ENCODE peak calls at places on chromosomes 13 and 19, in nine cellular contexts. One of them, this sample, is unnamed.

GRCh38 chr19:58570770-58571574 is 2.2 kb downstream of the MZF1 start:
- DNase-seq in AG10803: no peak
- DNase-seq in foreskin fibroblast: no peak
- DNase-seq in body of pancreas: peak
- DNase-seq in K562: no peak
- DNase-seq in WERI-Rb-1: peak
- DNase-seq in cardiac muscle cell: no peak
- DNase-seq in choroid plexus epithelial cell: no peak
- DNase-seq in mucosa of descending colon: peak
- DNase-seq in this sample: no peak

GRCh38 chr19:13796301-13797057 is 1.2 kb downstream of the ZSWIM4 start:
- DNase-seq in choroid plexus epithelial cell: peak
- DNase-seq in mucosa of descending colon: peak
- DNase-seq in AG10803: peak
- DNase-seq in foreskin fibroblast: peak
- DNase-seq in cardiac muscle cell: peak
- DNase-seq in WERI-Rb-1: peak
- DNase-seq in body of pancreas: peak
- DNase-seq in K562: no peak
- DNase-seq in this sample: peak

GRCh38 chr19:12784871-12785430 is 6.3 kb upstream of the JUNB start:
- DNase-seq in WERI-Rb-1: no peak
- DNase-seq in mucosa of descending colon: no peak
- DNase-seq in choroid plexus epithelial cell: peak
- DNase-seq in AG10803: peak
- DNase-seq in cardiac muscle cell: peak
- DNase-seq in body of pancreas: no peak
- DNase-seq in K562: no peak
- DNase-seq in foreskin fibroblast: no peak
- DNase-seq in this sample: no peak

GRCh38 chr19:41219924-41220567 is 1.0 kb downstream of the AXL start:
- DNase-seq in body of pancreas: peak
- DNase-seq in choroid plexus epithelial cell: peak
- DNase-seq in cardiac muscle cell: peak
- DNase-seq in AG10803: peak
- DNase-seq in K562: peak
- DNase-seq in foreskin fibroblast: peak
- DNase-seq in WERI-Rb-1: no peak
- DNase-seq in mucosa of descending colon: no peak
- DNase-seq in this sample: no peak

GRCh38 chr19:38015771-38016170 is 108.8 kb downstream of the SIPA1L3 start:
- DNase-seq in choroid plexus epithelial cell: no peak
- DNase-seq in body of pancreas: no peak
- DNase-seq in K562: no peak
- DNase-seq in cardiac muscle cell: no peak
- DNase-seq in AG10803: no peak
- DNase-seq in WERI-Rb-1: no peak
- DNase-seq in mucosa of descending colon: no peak
- DNase-seq in foreskin fibroblast: no peak
- DNase-seq in this sample: no peak

GRCh38 chr19:45475537-45476348 is 7.9 kb downstream of the FOSB start:
- DNase-seq in cardiac muscle cell: no peak
- DNase-seq in foreskin fibroblast: no peak
- DNase-seq in body of pancreas: no peak
- DNase-seq in K562: no peak
- DNase-seq in choroid plexus epithelial cell: no peak
- DNase-seq in mucosa of descending colon: no peak
- DNase-seq in AG10803: peak
- DNase-seq in WERI-Rb-1: no peak
- DNase-seq in this sample: no peak

GRCh38 chr13:76808927-76809326 is 77.3 kb downstream of the KCTD12 start:
- DNase-seq in body of pancreas: no peak
- DNase-seq in AG10803: no peak
- DNase-seq in WERI-Rb-1: no peak
- DNase-seq in choroid plexus epithelial cell: no peak
- DNase-seq in cardiac muscle cell: peak
- DNase-seq in K562: no peak
- DNase-seq in mucosa of descending colon: no peak
- DNase-seq in foreskin fibroblast: no peak
- DNase-seq in this sample: no peak

GRCh38 chr19:49793561-49793840 is 19.6 kb downstream of the FUZ start:
- DNase-seq in K562: no peak
- DNase-seq in AG10803: peak
- DNase-seq in choroid plexus epithelial cell: no peak
- DNase-seq in cardiac muscle cell: no peak
- DNase-seq in foreskin fibroblast: peak
- DNase-seq in mucosa of descending colon: no peak
- DNase-seq in body of pancreas: no peak
- DNase-seq in WERI-Rb-1: no peak
- DNase-seq in this sample: no peak

GRCh38 chr19:17602872-17603552 is 47.6 kb downstream of the COLGALT1 start:
- DNase-seq in cardiac muscle cell: no peak
- DNase-seq in mucosa of descending colon: no peak
- DNase-seq in body of pancreas: no peak
- DNase-seq in WERI-Rb-1: no peak
- DNase-seq in AG10803: no peak
- DNase-seq in foreskin fibroblast: no peak
- DNase-seq in K562: no peak
- DNase-seq in choroid plexus epithelial cell: no peak
- DNase-seq in this sample: no peak

GRCh38 chr19:17604372-17605025 is 49.0 kb downstream of the COLGALT1 start:
- DNase-seq in body of pancreas: no peak
- DNase-seq in mucosa of descending colon: no peak
- DNase-seq in cardiac muscle cell: no peak
- DNase-seq in AG10803: no peak
- DNase-seq in choroid plexus epithelial cell: no peak
- DNase-seq in K562: no peak
- DNase-seq in foreskin fibroblast: no peak
- DNase-seq in WERI-Rb-1: no peak
- DNase-seq in this sample: no peak

GRCh38 chr19:17602217-17602616 is 46.8 kb downstream of the COLGALT1 start:
- DNase-seq in choroid plexus epithelial cell: no peak
- DNase-seq in body of pancreas: no peak
- DNase-seq in mucosa of descending colon: no peak
- DNase-seq in WERI-Rb-1: no peak
- DNase-seq in cardiac muscle cell: no peak
- DNase-seq in K562: no peak
- DNase-seq in foreskin fibroblast: no peak
- DNase-seq in AG10803: no peak
- DNase-seq in this sample: no peak

GRCh38 chr19:17598953-17599352 is 43.5 kb downstream of the COLGALT1 start:
- DNase-seq in foreskin fibroblast: no peak
- DNase-seq in mucosa of descending colon: no peak
- DNase-seq in choroid plexus epithelial cell: no peak
- DNase-seq in cardiac muscle cell: no peak
- DNase-seq in K562: no peak
- DNase-seq in WERI-Rb-1: no peak
- DNase-seq in AG10803: no peak
- DNase-seq in body of pancreas: no peak
- DNase-seq in this sample: no peak

GRCh38 chr19:17601683-17602082 is 46.2 kb downstream of the COLGALT1 start:
- DNase-seq in body of pancreas: no peak
- DNase-seq in choroid plexus epithelial cell: no peak
- DNase-seq in WERI-Rb-1: no peak
- DNase-seq in foreskin fibroblast: no peak
- DNase-seq in cardiac muscle cell: no peak
- DNase-seq in mucosa of descending colon: no peak
- DNase-seq in K562: no peak
- DNase-seq in AG10803: no peak
- DNase-seq in this sample: no peak
- H3K4me3 ChIP-seq in body of pancreas: no peak
- H3K4me3 ChIP-seq in choroid plexus epithelial cell: no peak
- H3K4me3 ChIP-seq in WERI-Rb-1: no peak
- H3K4me3 ChIP-seq in foreskin fibroblast: no peak
- H3K4me3 ChIP-seq in cardiac muscle cell: no peak
- H3K4me3 ChIP-seq in mucosa of descending colon: no peak
- H3K4me3 ChIP-seq in K562: no peak
- H3K4me3 ChIP-seq in AG10803: no peak
- H3K4me3 ChIP-seq in this sample: no peak

GRCh38 chr13:74575729-74576125 is 441.5 kb upstream of the KLF12 start:
- DNase-seq in foreskin fibroblast: peak
- DNase-seq in mucosa of descending colon: peak
- DNase-seq in AG10803: peak
- DNase-seq in K562: peak
- DNase-seq in body of pancreas: peak
- DNase-seq in cardiac muscle cell: peak
- DNase-seq in WERI-Rb-1: peak
- DNase-seq in choroid plexus epithelial cell: peak
- DNase-seq in this sample: no peak

GRCh38 chr13:74574964-74575728 is 440.9 kb upstream of the KLF12 start:
- DNase-seq in K562: no peak
- DNase-seq in WERI-Rb-1: peak
- DNase-seq in choroid plexus epithelial cell: no peak
- DNase-seq in foreskin fibroblast: no peak
- DNase-seq in AG10803: no peak
- DNase-seq in cardiac muscle cell: peak
- DNase-seq in body of pancreas: no peak
- DNase-seq in mucosa of descending colon: no peak
- DNase-seq in this sample: no peak

GRCh38 chr13:74571811-74572210 is 437.6 kb upstream of the KLF12 start:
- DNase-seq in K562: no peak
- DNase-seq in cardiac muscle cell: no peak
- DNase-seq in mucosa of descending colon: no peak
- DNase-seq in foreskin fibroblast: no peak
- DNase-seq in choroid plexus epithelial cell: no peak
- DNase-seq in AG10803: no peak
- DNase-seq in WERI-Rb-1: no peak
- DNase-seq in body of pancreas: no peak
- DNase-seq in this sample: no peak

GRCh38 chr13:74573654-74574053 is 439.4 kb upstream of the KLF12 start:
- DNase-seq in body of pancreas: no peak
- DNase-seq in K562: peak
- DNase-seq in AG10803: no peak
- DNase-seq in foreskin fibroblast: no peak
- DNase-seq in choroid plexus epithelial cell: no peak
- DNase-seq in cardiac muscle cell: peak
- DNase-seq in mucosa of descending colon: no peak
- DNase-seq in WERI-Rb-1: peak
- DNase-seq in this sample: no peak

GRCh38 chr13:74576504-74576903 is 442.3 kb upstream of the KLF12 start:
- DNase-seq in WERI-Rb-1: no peak
- DNase-seq in foreskin fibroblast: no peak
- DNase-seq in AG10803: no peak
- DNase-seq in mucosa of descending colon: no peak
- DNase-seq in cardiac muscle cell: no peak
- DNase-seq in choroid plexus epithelial cell: no peak
- DNase-seq in K562: no peak
- DNase-seq in body of pancreas: no peak
- DNase-seq in this sample: no peak
- TF ChIP-seq CTCF in WERI-Rb-1: no peak
- TF ChIP-seq CTCF in foreskin fibroblast: no peak
- TF ChIP-seq CTCF in AG10803: no peak
- TF ChIP-seq CTCF in mucosa of descending colon: no peak
- TF ChIP-seq CTCF in cardiac muscle cell: no peak
- TF ChIP-seq CTCF in choroid plexus epithelial cell: no peak
- TF ChIP-seq CTCF in K562: no peak
- TF ChIP-seq CTCF in body of pancreas: no peak
- TF ChIP-seq CTCF in this sample: no peak

GRCh38 chr19:863305-863620 is 3.8 kb downstream of the CFD start:
- DNase-seq in body of pancreas: no peak
- DNase-seq in cardiac muscle cell: no peak
- DNase-seq in WERI-Rb-1: no peak
- DNase-seq in mucosa of descending colon: no peak
- DNase-seq in choroid plexus epithelial cell: no peak
- DNase-seq in foreskin fibroblast: no peak
- DNase-seq in K562: no peak
- DNase-seq in AG10803: no peak
- DNase-seq in this sample: no peak

GRCh38 chr19:862529-863304 is 3.3 kb downstream of the CFD start:
- DNase-seq in cardiac muscle cell: peak
- DNase-seq in WERI-Rb-1: peak
- DNase-seq in AG10803: no peak
- DNase-seq in body of pancreas: peak
- DNase-seq in choroid plexus epithelial cell: peak
- DNase-seq in K562: peak
- DNase-seq in mucosa of descending colon: peak
- DNase-seq in foreskin fibroblast: peak
- DNase-seq in this sample: no peak

GRCh38 chr19:860481-861098 is 1.1 kb downstream of the CFD start:
- DNase-seq in body of pancreas: peak
- DNase-seq in mucosa of descending colon: peak
- DNase-seq in WERI-Rb-1: peak
- DNase-seq in K562: peak
- DNase-seq in foreskin fibroblast: peak
- DNase-seq in AG10803: peak
- DNase-seq in choroid plexus epithelial cell: peak
- DNase-seq in cardiac muscle cell: peak
- DNase-seq in this sample: no peak

GRCh38 chr19:861099-861755 is 1.8 kb downstream of the CFD start:
- DNase-seq in mucosa of descending colon: no peak
- DNase-seq in WERI-Rb-1: no peak
- DNase-seq in AG10803: no peak
- DNase-seq in choroid plexus epithelial cell: no peak
- DNase-seq in foreskin fibroblast: no peak
- DNase-seq in cardiac muscle cell: no peak
- DNase-seq in K562: no peak
- DNase-seq in body of pancreas: no peak
- DNase-seq in this sample: no peak

GRCh38 chr19:861756-862528 is 2.5 kb downstream of the CFD start:
- DNase-seq in mucosa of descending colon: peak
- DNase-seq in WERI-Rb-1: peak
- DNase-seq in K562: peak
- DNase-seq in AG10803: no peak
- DNase-seq in body of pancreas: peak
- DNase-seq in foreskin fibroblast: no peak
- DNase-seq in choroid plexus epithelial cell: peak
- DNase-seq in cardiac muscle cell: no peak
- DNase-seq in this sample: no peak
- H3K4me3 ChIP-seq in mucosa of descending colon: no peak
- H3K4me3 ChIP-seq in WERI-Rb-1: no peak
- H3K4me3 ChIP-seq in K562: peak
- H3K4me3 ChIP-seq in AG10803: no peak
- H3K4me3 ChIP-seq in body of pancreas: no peak
- H3K4me3 ChIP-seq in foreskin fibroblast: no peak
- H3K4me3 ChIP-seq in choroid plexus epithelial cell: no peak
- H3K4me3 ChIP-seq in cardiac muscle cell: no peak
- H3K4me3 ChIP-seq in this sample: no peak

GRCh38 chr13:27662738-27663470 is 41.2 kb downstream of the POLR1D start:
- DNase-seq in mucosa of descending colon: no peak
- DNase-seq in K562: no peak
- DNase-seq in WERI-Rb-1: no peak
- DNase-seq in foreskin fibroblast: no peak
- DNase-seq in AG10803: no peak
- DNase-seq in choroid plexus epithelial cell: no peak
- DNase-seq in cardiac muscle cell: no peak
- DNase-seq in body of pancreas: no peak
- DNase-seq in this sample: no peak

GRCh38 chr13:27665761-27666160 is 44.1 kb downstream of the POLR1D start:
- DNase-seq in K562: no peak
- DNase-seq in AG10803: no peak
- DNase-seq in WERI-Rb-1: no peak
- DNase-seq in body of pancreas: no peak
- DNase-seq in cardiac muscle cell: no peak
- DNase-seq in mucosa of descending colon: no peak
- DNase-seq in foreskin fibroblast: no peak
- DNase-seq in choroid plexus epithelial cell: no peak
- DNase-seq in this sample: no peak

GRCh38 chr13:27666951-27667350 is 45.3 kb downstream of the POLR1D start:
- DNase-seq in cardiac muscle cell: no peak
- DNase-seq in K562: peak
- DNase-seq in foreskin fibroblast: no peak
- DNase-seq in choroid plexus epithelial cell: no peak
- DNase-seq in body of pancreas: no peak
- DNase-seq in WERI-Rb-1: no peak
- DNase-seq in AG10803: no peak
- DNase-seq in mucosa of descending colon: no peak
- DNase-seq in this sample: no peak

GRCh38 chr13:27663947-27664346 is 42.3 kb downstream of the POLR1D start:
- DNase-seq in choroid plexus epithelial cell: peak
- DNase-seq in cardiac muscle cell: no peak
- DNase-seq in AG10803: no peak
- DNase-seq in mucosa of descending colon: no peak
- DNase-seq in body of pancreas: no peak
- DNase-seq in WERI-Rb-1: no peak
- DNase-seq in foreskin fibroblast: no peak
- DNase-seq in K562: no peak
- DNase-seq in this sample: no peak

DNA sequence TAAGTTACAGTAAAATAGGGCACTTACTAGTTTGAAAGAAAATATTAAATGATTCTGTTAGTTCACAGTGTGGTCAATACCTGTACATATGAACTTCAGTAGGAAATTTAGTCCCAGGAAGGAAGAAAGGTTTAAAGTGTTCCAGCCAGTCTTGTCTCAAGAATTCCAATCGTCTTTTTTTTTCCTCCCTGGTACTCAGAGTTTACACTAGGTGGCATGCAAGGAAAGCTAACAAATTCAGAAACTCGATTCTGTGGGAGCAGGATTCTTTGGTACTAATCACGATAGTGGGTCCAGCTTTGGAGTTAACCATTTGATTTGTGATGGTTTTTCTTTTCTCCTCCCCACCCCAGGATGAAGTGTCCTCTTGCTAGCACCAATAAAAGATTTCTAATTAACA is 43.6 kb downstream of the POLR1D start:
- DNase-seq in K562: no peak
- DNase-seq in mucosa of descending colon: no peak
- DNase-seq in AG10803: peak
- DNase-seq in foreskin fibroblast: no peak
- DNase-seq in body of pancreas: no peak
- DNase-seq in WERI-Rb-1: no peak
- DNase-seq in cardiac muscle cell: no peak
- DNase-seq in choroid plexus epithelial cell: peak
- DNase-seq in this sample: no peak
- TF ChIP-seq CTCF in K562: peak
- TF ChIP-seq CTCF in mucosa of descending colon: no peak
- TF ChIP-seq CTCF in AG10803: peak
- TF ChIP-seq CTCF in foreskin fibroblast: no peak
- TF ChIP-seq CTCF in body of pancreas: no peak
- TF ChIP-seq CTCF in WERI-Rb-1: peak
- TF ChIP-seq CTCF in cardiac muscle cell: peak
- TF ChIP-seq CTCF in choroid plexus epithelial cell: peak
- TF ChIP-seq CTCF in this sample: peak

This sample was measured in BJ.